ENCODE peak calls at places on chromosome 7, in four cellular contexts. T is GM12878, D is H1, X is HepG2. N is an unnamed sample.

GRCh38 chr7:25860206-25860881 is 291.7 kb upstream of the NFE2L3 start:
- DNase-seq in X (no peak), D (peak; percentile 55), T (no peak), N (no peak)

GRCh38 chr7:76051840-76052239 is 3.9 kb downstream of the MDH2 start:
- DNase-seq in X (no peak), T (no peak), D (no peak), N (no peak)

GRCh38 chr7:55969391-55969790 is 5.0 kb downstream of the NIPSNAP2 start:
- DNase-seq in X (no peak), T (no peak), D (no peak), N (no peak)

GRCh38 chr7:18829518-18830252 is 287.8 kb downstream of the TWIST1 start:
- DNase-seq in X (no peak), T (no peak), D (no peak), N (no peak)

GRCh38 chr7:157459966-157460365 is 123.2 kb downstream of the DNAJB6 start:
- DNase-seq in D (peak; percentile 33), T (no peak), X (no peak), N (no peak)

GRCh38 chr7:93544686-93545085 is 29.8 kb downstream of the CALCR start:
- DNase-seq in D (no peak), X (no peak), T (no peak), N (no peak)

GRCh38 chr7:149580328-149580727 is 82.7 kb upstream of the ZNF746 start:
- DNase-seq in X (no peak), T (no peak), D (no peak), N (no peak)

GRCh38 chr7:82778021-82778420 is 334.4 kb upstream of the CACNA2D1 start:
- DNase-seq in D (no peak), T (no peak), X (no peak), N (no peak)

GRCh38 chr7:99221866-99222265 is 14.0 kb upstream of the KPNA7 start:
- DNase-seq in T (no peak), D (no peak), X (no peak), N (no peak)

DNA sequence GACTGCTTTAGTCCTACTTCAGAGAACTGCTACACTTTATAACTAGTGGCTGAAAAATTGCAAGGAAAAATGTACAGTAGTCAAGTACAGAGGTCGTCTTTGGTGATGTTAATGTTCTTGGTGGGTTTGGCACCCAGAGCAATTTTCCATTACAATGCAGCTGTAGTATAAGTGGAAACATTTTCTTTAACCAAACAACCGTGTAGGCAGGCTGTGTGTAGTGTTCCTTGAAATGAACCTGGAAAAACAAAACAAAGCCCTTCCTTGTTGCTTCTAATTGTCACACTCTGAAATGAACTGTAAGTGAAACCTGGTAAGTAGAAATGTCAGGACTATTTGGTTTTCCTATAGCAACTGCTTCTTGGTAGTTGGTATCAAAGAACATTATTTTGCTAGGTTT is 256.9 kb downstream of the MDFIC start:
- DNase-seq in D (no peak), T (no peak), X (no peak), N (no peak)
- TF ChIP-seq SUZ12 in D (no peak), T (no peak), X (no peak), N (no peak)

DNA sequence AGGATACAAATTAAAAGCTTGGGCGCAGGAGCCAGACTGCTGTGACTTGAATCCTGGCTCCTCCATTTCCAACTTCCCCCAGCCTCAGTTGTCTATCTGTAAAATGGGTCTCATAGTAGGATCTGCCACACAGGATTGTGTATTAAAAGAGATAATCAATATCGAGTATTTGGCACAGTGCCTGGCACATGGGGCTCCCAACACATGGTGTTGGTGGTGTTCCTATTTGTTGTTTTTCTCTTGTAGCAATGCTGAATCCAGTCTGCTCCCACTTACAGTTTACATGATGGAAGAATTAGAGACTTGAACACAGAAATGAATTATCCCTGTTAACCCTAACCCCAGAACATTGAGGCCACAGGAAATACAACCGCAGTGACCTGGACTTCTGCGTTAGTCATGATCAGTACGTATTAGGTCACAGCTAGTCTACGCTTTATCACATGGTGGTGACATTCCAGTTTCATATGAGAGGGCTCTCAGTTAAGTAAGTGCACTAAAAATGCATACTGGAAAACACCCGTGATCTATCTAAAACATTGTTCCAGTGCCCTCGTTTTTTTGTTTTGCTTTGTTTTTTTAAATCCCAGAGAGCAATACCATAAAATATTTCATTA is 169.5 kb upstream of the KLF14 start:
- DNase-seq in X (no peak), T (no peak), D (no peak), N (no peak)
- TF ChIP-seq YY1 in X (no peak), T (no peak), D (no peak), N (no peak)

DNA sequence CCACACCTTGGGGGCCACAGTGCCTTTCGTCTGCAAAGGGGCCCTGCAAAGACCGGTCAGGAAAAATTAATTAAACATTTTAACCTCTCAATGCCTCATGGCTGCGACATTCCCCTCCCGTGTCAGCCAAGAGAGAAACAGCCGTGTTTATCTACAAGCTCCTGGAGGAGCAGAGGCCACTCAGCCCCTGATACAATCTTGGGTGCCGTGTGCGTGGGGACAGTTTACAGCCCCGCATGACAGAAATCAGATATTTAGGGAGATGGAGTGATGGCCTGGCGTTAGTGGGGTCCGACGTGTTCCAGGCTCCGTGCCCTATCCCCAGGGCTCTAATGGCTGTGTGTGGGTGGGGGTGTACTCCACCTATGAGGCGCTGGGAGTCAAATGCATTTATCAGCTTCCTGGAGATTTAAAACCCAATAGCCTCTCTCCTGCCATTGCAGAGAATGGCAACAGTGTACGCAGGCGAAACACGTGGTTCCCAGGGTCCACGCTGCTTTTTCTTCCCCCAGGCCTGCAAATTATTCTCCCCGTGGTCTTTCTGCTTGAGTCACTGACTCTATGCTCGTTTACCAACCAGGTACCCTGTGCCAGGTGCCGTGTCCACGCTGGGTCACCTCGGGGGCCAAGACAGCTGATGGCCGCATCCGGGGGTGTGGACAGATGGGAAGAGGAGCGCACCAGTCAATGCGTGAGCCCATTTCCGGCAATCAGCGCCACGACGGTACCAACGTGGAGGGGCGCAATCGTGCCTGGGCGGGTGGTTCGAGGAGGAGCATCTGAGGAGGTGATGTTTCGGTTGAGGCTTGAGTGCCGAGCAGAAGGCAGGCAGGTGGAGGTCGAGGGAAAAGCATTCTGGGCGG is 26.6 kb upstream of the PSMG3 start:
- DNase-seq in X (no peak), T (no peak), D (no peak), N (no peak)
- TF ChIP-seq ZNF274 in X (no peak), T (no peak), D (no peak), N (no peak)

GRCh38 chr7:3979956-3980643 is 679.0 kb downstream of the SDK1 start:
- DNase-seq in X (peak; percentile 15), D (no peak), T (no peak), N (peak; percentile 50)
- TF ChIP-seq SUZ12 in X (no peak), D (no peak), T (no peak), N (no peak)

GRCh38 chr7:148306759-148307158 is 283.8 kb upstream of the C7orf33 start:
- DNase-seq in T (peak; percentile 13), X (no peak), D (no peak), N (no peak)
- TF ChIP-seq YY1 in T (peak; percentile 21), X (no peak), D (no peak), N (no peak)

GRCh38 chr7:38223311-38223710 is 45.3 kb downstream of the STARD3NL start:
- DNase-seq in T (no peak), D (no peak), X (no peak), N (no peak)
- TF ChIP-seq ZNF274 in T (no peak), D (no peak), X (no peak), N (no peak)

GRCh38 chr7:13829914-13830603 is 159.4 kb downstream of the ETV1 start:
- DNase-seq in T (no peak), X (no peak), D (no peak), N (no peak)

GRCh38 chr7:13827716-13828115 is 161.8 kb downstream of the ETV1 start:
- DNase-seq in D (no peak), T (no peak), X (no peak), N (no peak)

GRCh38 chr7:13830604-13830915 is 158.9 kb downstream of the ETV1 start:
- DNase-seq in T (no peak), D (no peak), X (no peak), N (no peak)

GRCh38 chr7:13826752-13827151 is 162.7 kb downstream of the ETV1 start:
- DNase-seq in D (no peak), X (no peak), T (no peak), N (no peak)

GRCh38 chr7:13829231-13829630 is 160.2 kb downstream of the ETV1 start:
- DNase-seq in T (no peak), X (no peak), D (no peak), N (no peak)
- TF ChIP-seq SUZ12 in T (no peak), X (no peak), D (no peak), N (no peak)

GRCh38 chr7:135977742-135978066 is 545 bp upstream of the MTPN start:
- DNase-seq in X (no peak), D (no peak), T (no peak), N (no peak)

GRCh38 chr7:135977020-135977741 is at the start of gene MTPN:
- DNase-seq in D (peak; percentile 97), T (peak; percentile 90), X (peak; percentile 96), N (peak; percentile 96)

GRCh38 chr7:135974667-135975066 is 2.5 kb downstream of the MTPN start:
- DNase-seq in X (no peak), T (no peak), D (no peak), N (no peak)

GRCh38 chr7:135978624-135979023 is 1.5 kb upstream of the MTPN start:
- DNase-seq in T (no peak), D (no peak), X (no peak), N (no peak)

GRCh38 chr7:135976312-135977019 is 693 bp downstream of the MTPN start:
- DNase-seq in T (no peak), D (no peak), X (peak; percentile 5), N (no peak)
- TF ChIP-seq YY1 in T (no peak), D (no peak), X (no peak), N (no peak)